ENCODE peak calls at places on chromosome 20, in five cellular contexts. One of them, this sample, is unnamed.

GRCh38 chr20:40704828-40705227 is 15.8 kb upstream of the MAFB start:
- DNase-seq in fibroblast of mammary gland: no peak
- DNase-seq in colonic mucosa: no peak
- DNase-seq in nephron progenitor cell: no peak
- DNase-seq in PC-9: no peak
- DNase-seq in this sample: no peak

GRCh38 chr20:37697314-37697713 is 3.5 kb downstream of the CTNNBL1 start:
- DNase-seq in PC-9: no peak
- DNase-seq in colonic mucosa: no peak
- DNase-seq in fibroblast of mammary gland: no peak
- DNase-seq in nephron progenitor cell: no peak
- DNase-seq in this sample: no peak

GRCh38 chr20:49572857-49573256 is 4.9 kb upstream of the PTGIS start:
- DNase-seq in fibroblast of mammary gland: no peak
- DNase-seq in PC-9: no peak
- DNase-seq in colonic mucosa: no peak
- DNase-seq in nephron progenitor cell: no peak
- DNase-seq in this sample: no peak

GRCh38 chr20:47544240-47544639 is 42.6 kb downstream of the NCOA3 start:
- DNase-seq in fibroblast of mammary gland: peak
- DNase-seq in PC-9: peak
- DNase-seq in nephron progenitor cell: peak
- DNase-seq in colonic mucosa: no peak
- DNase-seq in this sample: no peak

GRCh38 chr20:43559588-43559987 is 761 bp downstream of the SGK2 start:
- DNase-seq in nephron progenitor cell: no peak
- DNase-seq in fibroblast of mammary gland: no peak
- DNase-seq in colonic mucosa: peak
- DNase-seq in PC-9: no peak
- DNase-seq in this sample: peak

GRCh38 chr20:56944546-56944945 is 315.4 kb downstream of the TFAP2C start:
- DNase-seq in nephron progenitor cell: no peak
- DNase-seq in fibroblast of mammary gland: no peak
- DNase-seq in colonic mucosa: no peak
- DNase-seq in PC-9: no peak
- DNase-seq in this sample: no peak

GRCh38 chr20:24969203-24970029 is 20.3 kb downstream of the CST7 start:
- DNase-seq in PC-9: no peak
- DNase-seq in colonic mucosa: no peak
- DNase-seq in fibroblast of mammary gland: no peak
- DNase-seq in nephron progenitor cell: no peak
- DNase-seq in this sample: no peak

GRCh38 chr20:50987493-50988210 is 29.0 kb downstream of the MOCS3 start:
- DNase-seq in colonic mucosa: peak
- DNase-seq in PC-9: peak
- DNase-seq in fibroblast of mammary gland: peak
- DNase-seq in nephron progenitor cell: peak
- DNase-seq in this sample: peak

GRCh38 chr20:9172908-9173307 is 104.0 kb downstream of the PLCB4 start:
- DNase-seq in fibroblast of mammary gland: peak
- DNase-seq in nephron progenitor cell: no peak
- DNase-seq in PC-9: no peak
- DNase-seq in colonic mucosa: no peak
- DNase-seq in this sample: no peak

GRCh38 chr20:38418509-38419204 is 16.5 kb downstream of the SNHG17 start:
- DNase-seq in fibroblast of mammary gland: peak
- DNase-seq in colonic mucosa: no peak
- DNase-seq in PC-9: no peak
- DNase-seq in nephron progenitor cell: no peak
- DNase-seq in this sample: no peak

GRCh38 chr20:24523661-24524060 is 54.2 kb downstream of the SYNDIG1 start:
- DNase-seq in fibroblast of mammary gland: no peak
- DNase-seq in nephron progenitor cell: no peak
- DNase-seq in colonic mucosa: no peak
- DNase-seq in PC-9: no peak
- DNase-seq in this sample: no peak

GRCh38 chr20:10626896-10627295 is 46.9 kb downstream of the JAG1 start:
- DNase-seq in fibroblast of mammary gland: peak
- DNase-seq in nephron progenitor cell: no peak
- DNase-seq in colonic mucosa: no peak
- DNase-seq in PC-9: no peak
- DNase-seq in this sample: no peak

GRCh38 chr20:6622041-6622440 is 145.4 kb upstream of the BMP2 start:
- DNase-seq in colonic mucosa: no peak
- DNase-seq in fibroblast of mammary gland: no peak
- DNase-seq in PC-9: no peak
- DNase-seq in nephron progenitor cell: no peak
- DNase-seq in this sample: no peak

GRCh38 chr20:43974665-43975064 is 60.0 kb downstream of the TOX2 start:
- DNase-seq in colonic mucosa: no peak
- DNase-seq in PC-9: no peak
- DNase-seq in nephron progenitor cell: no peak
- DNase-seq in fibroblast of mammary gland: no peak
- DNase-seq in this sample: no peak

GRCh38 chr20:57714409-57715267 is 4.8 kb upstream of the PMEPA1 start:
- DNase-seq in fibroblast of mammary gland: peak
- DNase-seq in nephron progenitor cell: no peak
- DNase-seq in colonic mucosa: no peak
- DNase-seq in PC-9: peak
- DNase-seq in this sample: peak

GRCh38 chr20:2798814-2799213 is 1.6 kb downstream of the CPXM1 start:
- DNase-seq in fibroblast of mammary gland: peak
- DNase-seq in colonic mucosa: no peak
- DNase-seq in nephron progenitor cell: peak
- DNase-seq in PC-9: no peak
- DNase-seq in this sample: no peak

GRCh38 chr20:6715350-6716063 is 52.0 kb upstream of the BMP2 start:
- DNase-seq in colonic mucosa: no peak
- DNase-seq in nephron progenitor cell: no peak
- DNase-seq in fibroblast of mammary gland: no peak
- DNase-seq in PC-9: no peak
- DNase-seq in this sample: no peak

GRCh38 chr20:4604580-4604979 is 117.1 kb upstream of the PRND start:
- DNase-seq in colonic mucosa: no peak
- DNase-seq in fibroblast of mammary gland: no peak
- DNase-seq in nephron progenitor cell: no peak
- DNase-seq in PC-9: no peak
- DNase-seq in this sample: no peak

GRCh38 chr20:43963872-43964791 is 49.5 kb downstream of the TOX2 start:
- DNase-seq in colonic mucosa: no peak
- DNase-seq in PC-9: no peak
- DNase-seq in fibroblast of mammary gland: peak
- DNase-seq in nephron progenitor cell: no peak
- DNase-seq in this sample: no peak

GRCh38 chr20:35238170-35238569 is 11.7 kb downstream of the MMP24 start:
- DNase-seq in fibroblast of mammary gland: no peak
- DNase-seq in colonic mucosa: no peak
- DNase-seq in nephron progenitor cell: no peak
- DNase-seq in PC-9: no peak
- DNase-seq in this sample: no peak

GRCh38 chr20:40980828-40981310 is 47.8 kb upstream of the TOP1 start:
- DNase-seq in nephron progenitor cell: no peak
- DNase-seq in fibroblast of mammary gland: no peak
- DNase-seq in PC-9: no peak
- DNase-seq in colonic mucosa: no peak
- DNase-seq in this sample: no peak

GRCh38 chr20:45392733-45393132 is 14.6 kb upstream of the TP53TG5 start:
- DNase-seq in colonic mucosa: no peak
- DNase-seq in nephron progenitor cell: no peak
- DNase-seq in PC-9: no peak
- DNase-seq in fibroblast of mammary gland: no peak
- DNase-seq in this sample: no peak

GRCh38 chr20:25859649-25860530 is 163.2 kb upstream of the ZNF337 start:
- DNase-seq in PC-9: peak
- DNase-seq in nephron progenitor cell: peak
- DNase-seq in fibroblast of mammary gland: peak
- DNase-seq in colonic mucosa: peak
- DNase-seq in this sample: peak

GRCh38 chr20:47213960-47214359 is 142.5 kb downstream of the ZMYND8 start:
- DNase-seq in colonic mucosa: no peak
- DNase-seq in PC-9: no peak
- DNase-seq in fibroblast of mammary gland: no peak
- DNase-seq in nephron progenitor cell: no peak
- DNase-seq in this sample: no peak

GRCh38 chr20:8244637-8245036 is 112.6 kb downstream of the PLCB1 start:
- DNase-seq in fibroblast of mammary gland: peak
- DNase-seq in colonic mucosa: peak
- DNase-seq in nephron progenitor cell: no peak
- DNase-seq in PC-9: no peak
- DNase-seq in this sample: no peak

GRCh38 chr20:44083220-44083933 is 103.6 kb downstream of the JPH2 start:
- DNase-seq in nephron progenitor cell: no peak
- DNase-seq in colonic mucosa: no peak
- DNase-seq in fibroblast of mammary gland: peak
- DNase-seq in PC-9: peak
- DNase-seq in this sample: peak

GRCh38 chr20:23937303-23938117 is 51.1 kb downstream of the GGTLC1 start:
- DNase-seq in fibroblast of mammary gland: peak
- DNase-seq in PC-9: peak
- DNase-seq in nephron progenitor cell: peak
- DNase-seq in colonic mucosa: peak
- DNase-seq in this sample: peak

GRCh38 chr20:25623225-25623735 is 534 bp downstream of the NANP start:
- DNase-seq in fibroblast of mammary gland: peak
- DNase-seq in nephron progenitor cell: peak
- DNase-seq in PC-9: peak
- DNase-seq in colonic mucosa: peak
- DNase-seq in this sample: peak

GRCh38 chr20:54874718-54875117 is 399.3 kb downstream of the DOK5 start:
- DNase-seq in nephron progenitor cell: no peak
- DNase-seq in colonic mucosa: no peak
- DNase-seq in PC-9: no peak
- DNase-seq in fibroblast of mammary gland: no peak
- DNase-seq in this sample: no peak

DNA sequence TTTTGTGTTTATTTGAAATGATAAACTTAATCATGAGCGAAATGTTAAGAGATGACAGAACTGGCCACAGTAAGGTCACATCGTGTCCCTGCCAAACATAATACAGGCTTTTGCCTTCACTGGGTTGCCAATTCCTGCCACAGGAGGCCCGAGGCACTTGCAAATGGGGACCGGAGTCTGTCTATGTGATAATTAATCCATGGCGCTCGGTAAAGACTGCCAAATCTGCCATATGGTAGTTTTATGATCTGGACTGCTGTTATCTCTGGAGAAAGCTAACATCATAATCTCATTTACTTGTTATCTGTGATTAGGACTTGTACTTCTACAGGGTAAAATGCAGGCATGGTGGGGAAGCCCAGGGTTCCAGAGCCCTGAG is 170.5 kb upstream of the TSHZ2 start:
- DNase-seq in colonic mucosa: no peak
- DNase-seq in nephron progenitor cell: no peak
- DNase-seq in fibroblast of mammary gland: no peak
- DNase-seq in PC-9: no peak
- DNase-seq in this sample: no peak
- TF ChIP-seq CTCF in colonic mucosa: no peak
- TF ChIP-seq CTCF in nephron progenitor cell: no peak
- TF ChIP-seq CTCF in fibroblast of mammary gland: no peak
- TF ChIP-seq CTCF in PC-9: no peak
- TF ChIP-seq CTCF in this sample: no peak

GRCh38 chr20:53623127-53623453 is 29.5 kb upstream of the ZNF217 start:
- DNase-seq in fibroblast of mammary gland: no peak
- DNase-seq in PC-9: no peak
- DNase-seq in nephron progenitor cell: no peak
- DNase-seq in colonic mucosa: no peak
- DNase-seq in this sample: no peak
- TF ChIP-seq CTCF in fibroblast of mammary gland: no peak
- TF ChIP-seq CTCF in PC-9: no peak
- TF ChIP-seq CTCF in nephron progenitor cell: no peak
- TF ChIP-seq CTCF in colonic mucosa: no peak
- TF ChIP-seq CTCF in this sample: no peak

GRCh38 chr20:34072778-34073177 is 39.3 kb downstream of the EIF2S2 start:
- DNase-seq in colonic mucosa: no peak
- DNase-seq in fibroblast of mammary gland: no peak
- DNase-seq in PC-9: no peak
- DNase-seq in nephron progenitor cell: no peak
- DNase-seq in this sample: no peak

GRCh38 chr20:34074101-34074760 is 37.8 kb downstream of the EIF2S2 start:
- DNase-seq in colonic mucosa: no peak
- DNase-seq in fibroblast of mammary gland: peak
- DNase-seq in nephron progenitor cell: no peak
- DNase-seq in PC-9: no peak
- DNase-seq in this sample: no peak

GRCh38 chr20:34076952-34077351 is 35.1 kb downstream of the EIF2S2 start:
- DNase-seq in nephron progenitor cell: no peak
- DNase-seq in colonic mucosa: no peak
- DNase-seq in PC-9: no peak
- DNase-seq in fibroblast of mammary gland: no peak
- DNase-seq in this sample: no peak

GRCh38 chr20:34078540-34078939 is 33.5 kb downstream of the EIF2S2 start:
- DNase-seq in fibroblast of mammary gland: no peak
- DNase-seq in PC-9: no peak
- DNase-seq in colonic mucosa: no peak
- DNase-seq in nephron progenitor cell: no peak
- DNase-seq in this sample: no peak

GRCh38 chr20:34075647-34076046 is 36.4 kb downstream of the EIF2S2 start:
- DNase-seq in nephron progenitor cell: no peak
- DNase-seq in PC-9: no peak
- DNase-seq in fibroblast of mammary gland: no peak
- DNase-seq in colonic mucosa: no peak
- DNase-seq in this sample: no peak
- TF ChIP-seq CTCF in nephron progenitor cell: no peak
- TF ChIP-seq CTCF in PC-9: no peak
- TF ChIP-seq CTCF in fibroblast of mammary gland: no peak
- TF ChIP-seq CTCF in colonic mucosa: no peak
- TF ChIP-seq CTCF in this sample: peak

GRCh38 chr20:61919239-61919638 is 146.4 kb downstream of the TAF4 start:
- DNase-seq in colonic mucosa: no peak
- DNase-seq in fibroblast of mammary gland: no peak
- DNase-seq in nephron progenitor cell: no peak
- DNase-seq in PC-9: no peak
- DNase-seq in this sample: no peak

GRCh38 chr20:61919675-61920365 is 145.9 kb downstream of the TAF4 start:
- DNase-seq in PC-9: no peak
- DNase-seq in fibroblast of mammary gland: no peak
- DNase-seq in colonic mucosa: no peak
- DNase-seq in nephron progenitor cell: no peak
- DNase-seq in this sample: no peak

GRCh38 chr20:61917459-61917858 is 148.2 kb downstream of the TAF4 start:
- DNase-seq in nephron progenitor cell: no peak
- DNase-seq in fibroblast of mammary gland: no peak
- DNase-seq in PC-9: no peak
- DNase-seq in colonic mucosa: no peak
- DNase-seq in this sample: no peak

GRCh38 chr20:61916318-61916891 is 149.3 kb downstream of the TAF4 start:
- DNase-seq in PC-9: no peak
- DNase-seq in nephron progenitor cell: no peak
- DNase-seq in fibroblast of mammary gland: no peak
- DNase-seq in colonic mucosa: no peak
- DNase-seq in this sample: no peak

DNA sequence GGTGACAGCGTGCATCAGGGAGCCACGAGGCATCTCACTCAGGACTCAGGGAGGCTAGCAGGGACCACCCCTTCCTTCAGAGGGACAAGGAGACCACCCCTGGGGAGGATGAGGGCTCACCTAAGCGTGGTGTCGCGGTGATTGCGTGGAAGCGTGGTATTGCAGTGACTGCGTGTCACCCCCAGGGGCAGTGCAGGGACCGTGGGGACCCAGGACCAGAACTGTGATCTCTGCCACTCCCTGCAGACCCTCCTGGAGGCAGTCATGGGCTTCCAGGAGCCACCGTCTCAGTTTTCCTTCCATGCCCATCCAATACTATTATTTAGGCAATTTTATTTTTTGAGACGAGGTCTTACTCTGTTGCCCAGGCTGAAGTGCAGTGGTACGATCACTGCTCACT is 147.1 kb downstream of the TAF4 start:
- DNase-seq in colonic mucosa: no peak
- DNase-seq in PC-9: no peak
- DNase-seq in fibroblast of mammary gland: no peak
- DNase-seq in nephron progenitor cell: no peak
- DNase-seq in this sample: no peak
- TF ChIP-seq CTCF in colonic mucosa: no peak
- TF ChIP-seq CTCF in PC-9: peak
- TF ChIP-seq CTCF in fibroblast of mammary gland: no peak
- TF ChIP-seq CTCF in nephron progenitor cell: peak
- TF ChIP-seq CTCF in this sample: no peak

This sample was measured in Calu3.